ENCODE peak calls at places on chromosomes 16 and 17, in ten cellular contexts. O is fibroblast of mammary gland, Z is choroid plexus epithelial cell, C is tibial nerve, X is mucosa of descending colon, P is OCI-LY7, H is GM23338, R is upper lobe of right lung, Y is GM12864, T is psoas muscle. B is an unnamed sample.

GRCh38 chr17:65062168-65062915 is 5.8 kb upstream of the GNA13 start:
- DNase-seq in O (peak; percentile 19), Z (no peak), C (no peak), X (peak; percentile 46), P (no peak), H (peak; percentile 40), R (no peak), Y (no peak), T (no peak), B (no peak)

GRCh38 chr17:45129426-45129939 is 2.8 kb downstream of the PLCD3 start:
- DNase-seq in O (no peak), Z (no peak), C (no peak), X (peak; percentile 60), P (no peak), H (no peak), R (no peak), Y (no peak), T (peak; percentile 87), B (no peak)

GRCh38 chr17:76264425-76264754 is 758 bp upstream of the UBALD2 start:
- DNase-seq in O (no peak), Z (no peak), C (no peak), X (no peak), P (no peak), H (no peak), R (no peak), Y (no peak), T (no peak), B (no peak)

GRCh38 chr17:83099086-83099540 is 19.7 kb downstream of the METRNL start:
- DNase-seq in O (no peak), Z (no peak), C (no peak), X (peak; percentile 14), P (no peak), H (no peak), R (no peak), Y (no peak), T (no peak), B (no peak)

GRCh38 chr16:66538910-66539309 is 11.0 kb downstream of the TK2 start:
- DNase-seq in O (no peak), Z (no peak), C (no peak), X (no peak), P (no peak), H (no peak), R (no peak), Y (no peak), T (no peak), B (no peak)

GRCh38 chr16:11556214-11556819 is 30.4 kb downstream of the LITAF start:
- DNase-seq in O (no peak), Z (no peak), C (no peak), X (no peak), P (no peak), H (no peak), R (no peak), Y (no peak), T (peak; percentile 6), B (no peak)

GRCh38 chr16:1493746-1494094 is 560 bp downstream of the TELO2 start:
- DNase-seq in O (no peak), Z (no peak), C (no peak), X (no peak), P (peak; percentile 35), H (peak; percentile 43), R (no peak), Y (no peak), T (peak; percentile 66), B (peak; percentile 7)

GRCh38 chr16:76318565-76318964 is 41.4 kb downstream of the CNTNAP4 start:
- DNase-seq in O (no peak), Z (no peak), C (no peak), X (no peak), P (no peak), H (no peak), R (no peak), Y (no peak), T (no peak), B (no peak)

GRCh38 chr17:68480885-68481284 is 23.6 kb upstream of the WIPI1 start:
- DNase-seq in O (no peak), Z (no peak), C (no peak), X (no peak), P (no peak), H (no peak), R (no peak), Y (no peak), T (no peak), B (no peak)

GRCh38 chr16:84239186-84239790 is 524 bp downstream of the KCNG4 start:
- DNase-seq in O (no peak), Z (no peak), C (no peak), X (no peak), P (no peak), H (no peak), R (no peak), Y (no peak), T (no peak), B (peak; percentile 16)
- H3K4me3 ChIP-seq in O (no peak overlapping the region), Z (no peak overlapping the region), C (no peak overlapping the region), X (no peak overlapping the region), P (no peak overlapping the region), H (no peak overlapping the region), R (no peak overlapping the region), Y (no peak overlapping the region), T (no peak overlapping the region), B (no peak overlapping the region)

GRCh38 chr16:56874800-56875199 is 9.8 kb downstream of the SLC12A3 start:
- DNase-seq in O (no peak), Z (peak; percentile 47), C (no peak), X (no peak), P (no peak), H (peak; percentile 38), R (no peak), Y (no peak), T (no peak), B (peak; percentile 15)
- TF ChIP-seq CTCF in O (no peak), Z (no peak), C (no peak), X (no peak), P (no peak), H (no peak), R (no peak), Y (no peak), T (no peak), B (no peak)

DNA sequence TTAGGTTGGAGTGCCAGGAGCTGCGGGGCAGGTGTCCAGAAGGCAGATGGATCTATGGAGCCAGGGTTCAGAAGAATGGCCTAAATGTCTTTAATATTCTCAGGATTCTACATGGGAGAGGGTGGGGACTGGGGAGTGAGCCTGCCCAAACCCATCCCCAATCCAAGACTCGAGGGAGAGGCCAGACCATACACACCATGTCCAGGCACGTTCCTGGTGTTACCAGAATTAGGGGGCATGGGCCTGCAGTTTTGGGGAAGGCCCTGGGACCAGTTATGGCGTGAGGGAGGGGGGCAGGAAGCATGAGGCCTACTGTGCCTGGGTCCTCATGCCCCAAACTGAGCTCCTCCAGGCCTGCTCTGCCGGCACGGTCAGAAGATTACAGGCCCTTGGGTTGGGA is 1.9 kb downstream of the TAX1BP3 start:
- DNase-seq in O (no peak), Z (no peak), C (no peak), X (no peak), P (no peak), H (no peak), R (no peak), Y (no peak), T (no peak), B (no peak)
- H3K4me3 ChIP-seq in O (no peak overlapping the region), Z (peak overlapping the region; percentile 28), C (peak overlapping the region; percentile 99), X (no peak overlapping the region), P (no peak overlapping the region), H (no peak overlapping the region), R (peak overlapping the region; percentile 88), Y (no peak overlapping the region), T (peak overlapping the region; percentile 97), B (peak overlapping the region; percentile 77)

GRCh38 chr16:3098459-3099394 is at the start of gene ZSCAN10:
- DNase-seq in O (no peak), Z (no peak), C (no peak), X (no peak), P (no peak), H (peak; percentile 95), R (no peak), Y (no peak), T (peak; percentile 48), B (no peak)

GRCh38 chr16:3101841-3102470 is 2.9 kb upstream of the ZSCAN10 start:
- DNase-seq in O (no peak), Z (no peak), C (no peak), X (no peak), P (peak; percentile 53), H (peak; percentile 89), R (no peak), Y (no peak), T (peak; percentile 36), B (peak; percentile 25)

GRCh38 chr16:3099395-3099731 is 269 bp upstream of the ZSCAN10 start:
- DNase-seq in O (no peak), Z (no peak), C (no peak), X (no peak), P (no peak), H (no peak), R (no peak), Y (no peak), T (no peak), B (no peak)

GRCh38 chr16:3101018-3101840 is 2.1 kb upstream of the ZSCAN10 start:
- DNase-seq in O (peak; percentile 39), Z (peak; percentile 50), C (no peak), X (peak; percentile 47), P (peak; percentile 84), H (peak; percentile 90), R (no peak), Y (no peak), T (peak; percentile 30), B (peak; percentile 40)

GRCh38 chr16:3099732-3100499 is 822 bp upstream of the ZSCAN10 start:
- DNase-seq in O (peak; percentile 81), Z (peak; percentile 90), C (peak; percentile 78), X (peak; percentile 99), P (peak; percentile 94), H (peak; percentile 99), R (peak; percentile 97), Y (peak; percentile 70), T (peak; percentile 94), B (peak; percentile 87)
- TF ChIP-seq CTCF in O (no peak), Z (no peak), C (no peak), X (no peak), P (no peak), H (no peak), R (no peak), Y (no peak), T (no peak), B (no peak)